ENCODE peak calls at places on chromosome 7, in seven cellular contexts. U is OCI-LY7, I is Peyer's patch, L is A673, E is body of pancreas, Q is IMR-90, K is heart right ventricle. W is an unnamed sample. For H3K4me1, the result is how much of the 10 kb centered on the place peaks cover.

GRCh38 chr7:50653997-50654425 is 88.8 kb upstream of the DDC start:
- DNase-seq in U (no peak), I (peak), L (no peak), E (peak), Q (peak), K (no peak), W (peak)

GRCh38 chr7:151566897-151567320 is 47.2 kb upstream of the RHEB start:
- DNase-seq in U (no peak), I (no peak), L (peak), E (no peak), Q (peak), K (no peak), W (peak)

GRCh38 chr7:120920588-120920987 is 30.0 kb upstream of the ING3 start:
- DNase-seq in U (no peak), I (no peak), L (peak), E (no peak), Q (no peak), K (no peak), W (no peak)

GRCh38 chr7:100567045-100567730 is 6.5 kb downstream of the SAP25 start:
- DNase-seq in U (no peak), I (no peak), L (no peak), E (no peak), Q (no peak), K (no peak), W (peak)

GRCh38 chr7:101630591-101630990 is 1.5 kb upstream of the MYL10 start:
- DNase-seq in U (no peak), I (no peak), L (no peak), E (no peak), Q (peak), K (no peak), W (no peak)

GRCh38 chr7:81776159-81776558 is 6.3 kb upstream of the HGF start:
- DNase-seq in U (no peak), I (no peak), L (no peak), E (no peak), Q (peak), K (no peak), W (no peak)

GRCh38 chr7:149422914-149423285 is 38.0 kb downstream of the ZNF777 start:
- DNase-seq in U (no peak), I (peak), L (no peak), E (peak), Q (no peak), K (peak), W (no peak)

GRCh38 chr7:101602484-101603241 is 26.4 kb downstream of the MYL10 start:
- DNase-seq in U (peak), I (peak), L (peak), E (peak), Q (peak), K (peak), W (peak)

GRCh38 chr7:149126662-149127321 is 668 bp upstream of the ZNF425 start:
- DNase-seq in U (peak), I (peak), L (peak), E (peak), Q (peak), K (peak), W (no peak)

GRCh38 chr7:149832332-149833041 is 5.7 kb upstream of the ZNF862 start:
- DNase-seq in U (no peak), I (no peak), L (no peak), E (no peak), Q (no peak), K (no peak), W (no peak)

GRCh38 chr7:5574770-5575269 is 151.2 kb upstream of the TNRC18 start:
- DNase-seq in U (no peak), I (no peak), L (no peak), E (no peak), Q (no peak), K (peak), W (no peak)

GRCh38 chr7:103011650-103012049 is 62.9 kb downstream of the FBXL13 start:
- DNase-seq in U (no peak), I (no peak), L (no peak), E (no peak), Q (peak), K (no peak), W (no peak)

GRCh38 chr7:140403878-140404564 is at the start of gene RAB19:
- DNase-seq in U (no peak), I (peak), L (no peak), E (peak), Q (no peak), K (no peak), W (no peak)

GRCh38 chr7:116443101-116443523 is 56.4 kb upstream of the CAV2 start:
- DNase-seq in U (no peak), I (no peak), L (peak), E (no peak), Q (peak), K (no peak), W (no peak)

GRCh38 chr7:101691822-101692384 is 62.8 kb upstream of the MYL10 start:
- DNase-seq in U (no peak), I (peak), L (no peak), E (no peak), Q (no peak), K (no peak), W (no peak)

GRCh38 chr7:134599371-134599770 is 47.3 kb upstream of the BPGM start:
- DNase-seq in U (no peak), I (no peak), L (peak), E (no peak), Q (no peak), K (peak), W (no peak)

GRCh38 chr7:108329514-108329913 is 126.7 kb downstream of the NRCAM start:
- DNase-seq in U (no peak), I (no peak), L (no peak), E (no peak), Q (no peak), K (no peak), W (no peak)

GRCh38 chr7:49324707-49325106 is 400.4 kb downstream of the CDC14C start:
- DNase-seq in U (peak), I (no peak), L (no peak), E (no peak), Q (no peak), K (no peak), W (no peak)
- TF ChIP-seq CTCF in U (peak), I (no peak), L (no peak), E (no peak), Q (no peak), K (no peak), W (no peak)

GRCh38 chr7:2470204-2471021 is 5.8 kb downstream of the GRIFIN start:
- DNase-seq in U (no peak), I (no peak), L (no peak), E (no peak), Q (no peak), K (no peak), W (no peak)
- H3K4me1 ChIP-seq in U (under half), I (under half), L (under half), E (under half), Q (under half), K (under half), W (under half)

DNA sequence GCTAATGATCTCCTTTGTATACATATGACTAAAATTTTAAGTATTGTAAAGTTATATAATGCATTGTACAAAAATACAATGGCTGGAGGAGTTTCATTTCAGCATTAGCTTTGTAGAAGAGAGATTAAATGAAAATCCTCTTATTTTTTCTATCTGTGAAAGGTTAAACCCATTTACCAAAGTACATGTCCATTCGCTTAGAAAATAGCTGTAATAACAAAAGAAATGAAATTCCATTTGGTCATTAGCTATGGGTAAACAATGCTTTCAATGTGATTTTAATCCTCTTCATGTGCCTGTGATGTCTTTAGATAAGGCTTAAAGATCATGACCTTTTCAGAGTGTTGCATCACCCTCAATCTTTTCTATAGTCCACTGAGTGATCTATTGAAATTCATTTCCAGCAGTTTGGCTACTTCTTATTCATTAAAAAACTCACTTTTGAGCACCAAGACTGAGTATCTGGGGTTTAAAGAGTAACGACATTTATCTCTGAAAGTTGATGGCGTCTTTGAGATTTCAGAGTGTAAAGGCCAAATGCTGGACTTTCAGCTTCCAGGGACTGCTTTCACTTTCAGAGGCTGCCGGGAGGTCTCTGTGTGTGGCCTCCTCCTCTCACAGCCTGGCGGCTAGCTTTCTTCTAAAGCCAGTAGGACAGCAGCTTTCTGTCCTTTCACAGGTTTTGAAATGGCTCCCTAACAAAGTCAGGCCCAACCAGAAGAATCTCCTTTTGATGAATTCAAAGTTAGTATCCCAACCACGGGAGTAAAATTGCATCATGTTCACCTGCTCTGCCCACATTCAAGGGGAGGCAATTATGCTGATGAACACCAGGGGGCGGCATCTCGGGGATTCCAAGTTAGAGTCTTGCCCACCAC is 701.4 kb upstream of the COBL start:
- DNase-seq in U (peak), I (peak), L (peak), E (peak), Q (no peak), K (no peak), W (no peak)
- TF ChIP-seq CTCF in U (peak), I (peak), L (peak), E (peak), Q (no peak), K (peak), W (no peak)

GRCh38 chr7:106099539-106099938 is 12.6 kb downstream of the SYPL1 start:
- DNase-seq in U (no peak), I (no peak), L (no peak), E (no peak), Q (no peak), K (no peak), W (no peak)

GRCh38 chr7:106092204-106092603 is 19.9 kb downstream of the SYPL1 start:
- DNase-seq in U (no peak), I (no peak), L (no peak), E (no peak), Q (no peak), K (no peak), W (no peak)

GRCh38 chr7:106098889-106099288 is 13.2 kb downstream of the SYPL1 start:
- DNase-seq in U (no peak), I (no peak), L (no peak), E (no peak), Q (no peak), K (no peak), W (no peak)

GRCh38 chr7:106095634-106096033 is 16.5 kb downstream of the SYPL1 start:
- DNase-seq in U (no peak), I (no peak), L (no peak), E (no peak), Q (no peak), K (no peak), W (no peak)

GRCh38 chr7:106094780-106095179 is 17.3 kb downstream of the SYPL1 start:
- DNase-seq in U (peak), I (peak), L (no peak), E (no peak), Q (no peak), K (no peak), W (no peak)
- H3K4me1 ChIP-seq in U (half or more), I (under half), L (under half), E (under half), Q (under half), K (under half), W (under half)

GRCh38 chr7:52168085-52168484 is 851.5 kb upstream of the COBL start:
- DNase-seq in U (peak), I (no peak), L (no peak), E (no peak), Q (no peak), K (no peak), W (no peak)
- TF ChIP-seq CTCF in U (peak), I (no peak), L (no peak), E (no peak), Q (no peak), K (no peak), W (no peak)